ENCODE peak calls at places on chromosomes 7 and 10, in ten cellular contexts. Q, R, L, D, X, G, E, S, N and Z are unnamed samples.

GRCh38 chr7:129383542-129384132 is 50.6 kb upstream of the STRIP2 start:
- DNase-seq in S (no peak), Q (no peak), N (no peak), E (no peak), X (no peak), D (no peak), R (no peak), L (no peak), G (no peak), Z (no peak)

GRCh38 chr7:26278769-26279168 is 12.9 kb upstream of the SNX10 start:
- DNase-seq in L (no peak), S (no peak), D (no peak), Q (no peak), N (no peak), R (peak; percentile 19), X (no peak), E (no peak), G (no peak), Z (no peak)

GRCh38 chr7:100493476-100494264 is 9.9 kb downstream of the NYAP1 start:
- DNase-seq in D (no peak), S (peak; percentile 68), E (no peak), L (peak; percentile 45), N (no peak), R (peak; percentile 38), X (peak; percentile 58), G (no peak), Q (peak; percentile 70), Z (no peak)

GRCh38 chr7:18831381-18831901 is 286.0 kb downstream of the TWIST1 start:
- DNase-seq in D (peak; percentile 41), L (no peak), X (no peak), N (peak; percentile 13), Q (no peak), R (peak; percentile 52), S (no peak), E (no peak), G (no peak), Z (no peak)

GRCh38 chr7:13604178-13604577 is 385.3 kb downstream of the ETV1 start:
- DNase-seq in E (no peak), D (no peak), L (no peak), X (no peak), Q (no peak), R (no peak), N (no peak), G (no peak), S (no peak), Z (no peak)

GRCh38 chr10:28935061-28935460 is 257.7 kb downstream of the BAMBI start:
- DNase-seq in L (no peak), S (no peak), N (no peak), Q (no peak), E (no peak), G (no peak), R (no peak), X (no peak), D (no peak), Z (no peak)

GRCh38 chr7:92877367-92877766 is 41.0 kb upstream of the CDK6 start:
- DNase-seq in X (no peak), G (no peak), L (no peak), E (no peak), Q (no peak), R (no peak), S (no peak), D (no peak), N (no peak), Z (no peak)

GRCh38 chr7:122143376-122143750 is 686 bp downstream of the AASS start:
- DNase-seq in G (peak; percentile 9), N (peak; percentile 6), D (peak; percentile 19), Q (peak; percentile 45), R (peak; percentile 38), E (no peak), L (peak; percentile 19), S (no peak), X (no peak), Z (peak; percentile 38)

GRCh38 chr10:60417024-60417423 is 27.3 kb upstream of the ANK3 start:
- DNase-seq in L (no peak), N (no peak), X (no peak), G (no peak), D (no peak), S (no peak), R (no peak), E (no peak), Q (no peak), Z (no peak)

GRCh38 chr10:84348431-84348830 is 20.0 kb downstream of the CCSER2 start:
- DNase-seq in D (peak; percentile 83), G (peak; percentile 35), X (no peak), E (no peak), Q (no peak), R (no peak), L (no peak), S (no peak), N (no peak), Z (no peak)

GRCh38 chr7:97024209-97025129 is at the start of gene DLX5:
- DNase-seq in L (peak; percentile 44), S (no peak), D (peak; percentile 6), N (peak; percentile 17), G (no peak), X (peak; percentile 77), E (no peak), R (peak; percentile 15), Q (no peak), Z (no peak)

GRCh38 chr7:81488210-81488609 is 281.6 kb downstream of the HGF start:
- DNase-seq in G (no peak), N (no peak), X (no peak), S (no peak), L (no peak), R (no peak), Q (no peak), E (no peak), D (peak; percentile 4), Z (no peak)

DNA sequence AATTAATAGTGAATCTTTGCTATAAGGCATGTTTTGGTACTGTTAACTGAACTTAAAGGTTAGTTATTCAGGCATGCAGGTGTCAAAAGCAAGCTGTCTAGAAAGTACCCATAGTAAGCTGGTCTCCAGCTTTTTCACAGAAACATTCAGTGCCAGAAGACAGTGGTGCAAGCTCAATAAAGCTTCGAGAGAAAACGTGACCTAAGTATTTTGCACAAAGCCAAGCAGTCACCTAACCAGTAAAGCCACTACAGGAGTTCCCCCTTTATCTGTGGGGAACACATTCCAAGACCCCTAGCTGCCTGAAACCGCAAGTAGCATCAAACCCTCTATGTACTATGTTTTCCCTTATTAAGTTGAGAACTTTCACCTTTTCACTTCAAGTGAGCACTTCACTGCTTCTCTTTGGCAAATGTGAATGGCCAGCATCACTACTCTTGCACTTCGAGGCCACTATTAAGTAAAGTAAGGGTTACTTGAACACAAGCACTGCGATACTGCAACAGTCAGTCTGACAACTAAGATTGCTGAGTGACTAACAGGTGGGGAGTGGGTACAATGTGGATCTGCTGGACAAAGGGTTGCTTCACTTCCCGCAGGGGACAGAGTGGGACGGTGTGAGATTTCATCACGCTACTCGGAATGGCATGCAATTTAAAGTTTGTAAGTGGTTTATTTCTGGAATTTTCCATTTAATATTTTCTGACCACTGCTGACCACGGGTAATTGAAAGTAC is 253.8 kb upstream of the YAE1 start:
- DNase-seq in S (no peak), R (no peak), Q (no peak), D (no peak), N (no peak), E (no peak), G (no peak), L (no peak), X (no peak), Z (no peak)
- H3K27me3 ChIP-seq in S (no peaks in the 10 kb centered on the region), R (no peaks in the 10 kb centered on the region), Q (no peaks in the 10 kb centered on the region), D (peaks cover 1% of the 10 kb centered on the region), N (peaks cover 29% of the 10 kb centered on the region), E (peaks cover 2% of the 10 kb centered on the region), G (no peaks in the 10 kb centered on the region), L (peaks cover 3% of the 10 kb centered on the region), X (no peaks in the 10 kb centered on the region), Z (peaks cover 11% of the 10 kb centered on the region)

GRCh38 chr10:100747826-100748231 is 2.4 kb downstream of the PAX2 start:
- DNase-seq in Q (no peak), N (no peak), E (no peak), S (no peak), R (no peak), X (no peak), D (no peak), L (no peak), G (no peak), Z (peak; percentile 52)
- H3K27me3 ChIP-seq in Q (peaks cover 69% of the 10 kb centered on the region), N (peaks cover 100% of the 10 kb centered on the region), E (no peaks in the 10 kb centered on the region), S (peaks cover 100% of the 10 kb centered on the region), R (peaks cover 81% of the 10 kb centered on the region), X (peaks cover 96% of the 10 kb centered on the region), D (peaks cover 93% of the 10 kb centered on the region), L (peaks cover 82% of the 10 kb centered on the region), G (peaks cover 94% of the 10 kb centered on the region), Z (peaks cover 51% of the 10 kb centered on the region)

DNA sequence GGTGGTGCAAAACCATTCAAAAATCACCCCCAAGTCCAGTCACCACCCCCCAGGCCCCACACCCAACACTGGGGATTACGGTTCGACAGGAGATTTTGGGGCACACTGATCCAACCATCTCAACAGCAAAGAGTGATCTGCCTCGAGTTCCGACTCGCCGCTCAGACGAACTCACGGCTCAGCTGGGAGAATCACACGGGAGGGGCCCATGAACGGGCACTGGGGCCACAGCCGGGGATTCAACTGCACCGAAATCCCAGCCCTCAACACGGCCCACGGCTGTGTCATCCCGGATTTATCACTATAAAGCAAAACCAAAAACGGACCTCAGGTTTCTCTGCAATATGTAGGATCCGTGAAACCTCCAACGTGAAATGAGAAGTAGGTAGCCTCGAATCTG is 460.0 kb downstream of the DNAJB6 start:
- DNase-seq in E (no peak), R (no peak), S (no peak), L (no peak), D (no peak), Q (peak; percentile 9), X (no peak), N (no peak), G (no peak), Z (no peak)
- H3K27me3 ChIP-seq in E (no peaks in the 10 kb centered on the region), R (no peaks in the 10 kb centered on the region), S (no peaks in the 10 kb centered on the region), L (no peaks in the 10 kb centered on the region), D (no peaks in the 10 kb centered on the region), Q (peaks cover 3% of the 10 kb centered on the region), X (no peaks in the 10 kb centered on the region), N (peaks cover 7% of the 10 kb centered on the region), G (no peaks in the 10 kb centered on the region), Z (peaks cover 20% of the 10 kb centered on the region)

GRCh38 chr10:129959544-129960492 is 4.3 kb downstream of the EBF3 start:
- DNase-seq in G (no peak), L (peak; percentile 11), R (no peak), D (no peak), X (peak; percentile 33), N (no peak), Q (peak; percentile 66), E (no peak), S (peak; percentile 29), Z (no peak)

GRCh38 chr10:129962092-129962494 is 2.0 kb downstream of the EBF3 start:
- DNase-seq in D (no peak), G (no peak), S (no peak), L (peak; percentile 8), N (no peak), Q (peak; percentile 66), E (no peak), X (no peak), R (no peak), Z (no peak)

GRCh38 chr10:129960493-129961273 is 3.4 kb downstream of the EBF3 start:
- DNase-seq in E (no peak), S (no peak), L (no peak), D (no peak), N (no peak), X (no peak), Q (no peak), R (no peak), G (no peak), Z (no peak)

GRCh38 chr10:129962558-129963075 is 1.5 kb downstream of the EBF3 start:
- DNase-seq in X (no peak), E (no peak), L (no peak), R (no peak), G (no peak), Q (no peak), N (no peak), D (no peak), S (no peak), Z (no peak)

GRCh38 chr10:129961274-129961839 is 2.7 kb downstream of the EBF3 start:
- DNase-seq in X (no peak), N (no peak), L (peak; percentile 0), Q (no peak), G (no peak), R (no peak), S (no peak), D (no peak), E (no peak), Z (no peak)
- H3K27me3 ChIP-seq in X (peaks cover 70% of the 10 kb centered on the region), N (peaks cover 96% of the 10 kb centered on the region), L (peaks cover 68% of the 10 kb centered on the region), Q (peaks cover 4% of the 10 kb centered on the region), G (peaks cover 83% of the 10 kb centered on the region), R (peaks cover 73% of the 10 kb centered on the region), S (peaks cover 97% of the 10 kb centered on the region), D (peaks cover 59% of the 10 kb centered on the region), E (peaks cover 38% of the 10 kb centered on the region), Z (no peaks in the 10 kb centered on the region)